ENCODE peak calls at places on chromosomes 4 and X, in four cellular contexts. One of them, this sample, is unnamed.

GRCh38 chr4:82984459-82984858 is 26.2 kb downstream of the LIN54 start:
- DNase-seq in GM10248: no peak
- DNase-seq in B cell: no peak
- DNase-seq in endodermal cell: no peak
- DNase-seq in this sample: no peak

GRCh38 chr4:89121711-89122387 is 10.5 kb downstream of the TIGD2 start:
- DNase-seq in GM10248: no peak
- DNase-seq in B cell: no peak
- DNase-seq in endodermal cell: no peak
- DNase-seq in this sample: no peak

GRCh38 chr4:85942107-85942506 is 417.7 kb downstream of the MAPK10 start:
- DNase-seq in GM10248: no peak
- DNase-seq in B cell: no peak
- DNase-seq in endodermal cell: no peak
- DNase-seq in this sample: no peak

GRCh38 chr4:41124916-41125548 is 89.3 kb downstream of the APBB2 start:
- DNase-seq in GM10248: no peak
- DNase-seq in B cell: no peak
- DNase-seq in endodermal cell: peak
- DNase-seq in this sample: no peak

GRCh38 chr4:112895785-112896184 is 153.7 kb upstream of the ANK2 start:
- DNase-seq in GM10248: no peak
- DNase-seq in B cell: no peak
- DNase-seq in endodermal cell: peak
- DNase-seq in this sample: peak

GRCh38 chr4:159103406-159104131 is 690 bp downstream of the RAPGEF2 start:
- DNase-seq in GM10248: peak
- DNase-seq in B cell: peak
- DNase-seq in endodermal cell: peak
- DNase-seq in this sample: peak

GRCh38 chr4:123104275-123104674 is 181.9 kb upstream of the NUDT6 start:
- DNase-seq in GM10248: no peak
- DNase-seq in B cell: no peak
- DNase-seq in endodermal cell: no peak
- DNase-seq in this sample: no peak

GRCh38 chr4:179130122-179130714 is 1688.0 kb upstream of the AGA start:
- DNase-seq in GM10248: no peak
- DNase-seq in B cell: no peak
- DNase-seq in endodermal cell: no peak
- DNase-seq in this sample: peak

GRCh38 chr4:107712236-107712635 is 7.8 kb downstream of the PAPSS1 start:
- DNase-seq in GM10248: no peak
- DNase-seq in B cell: no peak
- DNase-seq in endodermal cell: no peak
- DNase-seq in this sample: no peak

GRCh38 chrX:119541188-119541587 is 24.0 kb downstream of the STEEP1 start:
- DNase-seq in GM10248: no peak
- DNase-seq in B cell: no peak
- DNase-seq in endodermal cell: peak
- DNase-seq in this sample: no peak

GRCh38 chr4:40934671-40935070 is 184.9 kb downstream of the NSUN7 start:
- DNase-seq in GM10248: no peak
- DNase-seq in B cell: no peak
- DNase-seq in endodermal cell: peak
- DNase-seq in this sample: no peak

GRCh38 chrX:83510466-83511181 is 2.5 kb downstream of the POU3F4 start:
- DNase-seq in GM10248: no peak
- DNase-seq in B cell: no peak
- DNase-seq in endodermal cell: peak
- DNase-seq in this sample: no peak

GRCh38 chr4:61200195-61200990 is at the start of gene ADGRL3:
- DNase-seq in GM10248: peak
- DNase-seq in B cell: no peak
- DNase-seq in endodermal cell: peak
- DNase-seq in this sample: no peak

GRCh38 chr4:183887351-183887750 is 17.8 kb upstream of the STOX2 start:
- DNase-seq in GM10248: no peak
- DNase-seq in B cell: no peak
- DNase-seq in endodermal cell: no peak
- DNase-seq in this sample: no peak

GRCh38 chr4:149343614-149344013 is 472.0 kb downstream of the IQCM start:
- DNase-seq in GM10248: no peak
- DNase-seq in B cell: no peak
- DNase-seq in endodermal cell: no peak
- DNase-seq in this sample: no peak

GRCh38 chr4:149345424-149345823 is 470.2 kb downstream of the IQCM start:
- DNase-seq in GM10248: no peak
- DNase-seq in B cell: no peak
- DNase-seq in endodermal cell: no peak
- DNase-seq in this sample: no peak

GRCh38 chr4:149344436-149344835 is 471.2 kb downstream of the IQCM start:
- DNase-seq in GM10248: no peak
- DNase-seq in B cell: no peak
- DNase-seq in endodermal cell: no peak
- DNase-seq in this sample: no peak

GRCh38 chr4:149347139-149347538 is 468.5 kb downstream of the IQCM start:
- DNase-seq in GM10248: no peak
- DNase-seq in B cell: no peak
- DNase-seq in endodermal cell: no peak
- DNase-seq in this sample: no peak
- TF ChIP-seq CTCF in GM10248: no peak
- TF ChIP-seq CTCF in B cell: no peak
- TF ChIP-seq CTCF in endodermal cell: no peak
- TF ChIP-seq CTCF in this sample: no peak

GRCh38 chrX:130402211-130402684 is 461 bp downstream of the RBMX2 start:
- DNase-seq in GM10248: no peak
- DNase-seq in B cell: no peak
- DNase-seq in endodermal cell: no peak
- DNase-seq in this sample: no peak

GRCh38 chrX:130401415-130402210 is at the start of gene RBMX2:
- DNase-seq in GM10248: peak
- DNase-seq in B cell: peak
- DNase-seq in endodermal cell: peak
- DNase-seq in this sample: peak
- TF ChIP-seq CTCF in GM10248: no peak
- TF ChIP-seq CTCF in B cell: no peak
- TF ChIP-seq CTCF in endodermal cell: no peak
- TF ChIP-seq CTCF in this sample: no peak

DNA sequence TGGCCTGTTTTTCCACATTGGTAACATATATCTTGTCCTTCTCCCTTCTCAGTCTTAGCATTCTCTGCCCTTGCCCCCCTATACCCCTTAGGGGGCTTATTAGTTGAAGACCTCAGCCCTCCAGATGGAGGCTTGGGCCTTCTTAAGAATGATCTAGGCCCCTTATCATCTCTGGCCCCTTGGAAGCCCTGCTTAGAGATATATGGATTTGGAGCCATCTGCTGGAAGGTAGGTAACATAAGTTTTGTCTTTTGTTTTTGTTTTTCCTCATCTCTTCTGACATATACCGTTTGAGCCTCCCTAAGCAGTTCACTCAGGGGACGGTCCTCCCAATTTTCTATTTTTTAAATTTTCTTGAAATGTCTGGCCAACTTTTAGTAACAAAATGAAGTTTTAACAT is 48.3 kb upstream of the NAP1L2 start:
- DNase-seq in GM10248: no peak
- DNase-seq in B cell: no peak
- DNase-seq in endodermal cell: no peak
- DNase-seq in this sample: peak
- TF ChIP-seq CTCF in GM10248: no peak
- TF ChIP-seq CTCF in B cell: no peak
- TF ChIP-seq CTCF in endodermal cell: peak
- TF ChIP-seq CTCF in this sample: no peak

GRCh38 chrX:1391707-1392375 is at the start of gene SLC25A6:
- DNase-seq in GM10248: peak
- DNase-seq in B cell: peak
- DNase-seq in endodermal cell: peak
- DNase-seq in this sample: peak
- TF ChIP-seq CTCF in GM10248: no peak
- TF ChIP-seq CTCF in B cell: no peak
- TF ChIP-seq CTCF in endodermal cell: peak
- TF ChIP-seq CTCF in this sample: no peak

DNA sequence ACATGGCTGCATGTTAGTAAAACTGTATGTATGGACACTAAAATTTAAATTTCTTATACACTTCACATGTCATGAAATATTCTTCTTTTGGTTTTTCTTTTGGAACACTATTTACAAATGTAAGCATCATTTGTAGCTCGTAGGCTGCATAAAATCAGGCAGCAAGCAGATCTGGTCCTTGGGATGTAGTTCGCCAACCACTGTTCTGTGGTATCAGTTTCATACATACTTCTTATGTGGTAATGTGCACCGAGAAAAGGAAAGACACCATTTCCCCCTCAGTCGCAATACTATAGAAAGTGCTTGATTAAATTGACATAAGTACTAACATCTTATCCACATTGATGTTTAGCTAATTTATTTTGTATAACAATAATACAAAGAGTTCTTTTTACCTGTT is 274.4 kb upstream of the VCX start:
- DNase-seq in GM10248: no peak
- DNase-seq in B cell: no peak
- DNase-seq in endodermal cell: no peak
- DNase-seq in this sample: no peak
- TF ChIP-seq CTCF in GM10248: no peak
- TF ChIP-seq CTCF in B cell: no peak
- TF ChIP-seq CTCF in endodermal cell: no peak
- TF ChIP-seq CTCF in this sample: no peak

DNA sequence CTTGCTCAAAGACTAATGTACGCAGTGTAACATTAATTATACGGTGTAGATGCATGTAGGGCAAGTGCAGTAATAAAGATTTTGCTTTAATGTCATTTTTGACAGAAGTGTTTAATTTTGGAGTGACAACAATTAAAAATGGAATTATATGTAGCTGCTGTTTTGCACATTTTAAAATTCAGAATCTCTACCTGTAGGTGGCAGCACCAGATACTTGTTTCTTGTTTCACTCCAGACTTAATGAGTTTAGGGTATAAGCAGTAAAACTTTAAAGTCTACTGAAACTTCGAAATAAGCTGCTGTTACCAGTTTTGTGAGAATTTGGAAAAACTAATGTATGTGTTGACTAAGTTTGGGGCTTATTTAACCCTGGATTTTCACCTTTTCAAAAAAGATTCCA is 144.9 kb downstream of the POLA1 start:
- DNase-seq in GM10248: peak
- DNase-seq in B cell: no peak
- DNase-seq in endodermal cell: no peak
- DNase-seq in this sample: peak
- TF ChIP-seq CTCF in GM10248: peak
- TF ChIP-seq CTCF in B cell: peak
- TF ChIP-seq CTCF in endodermal cell: peak
- TF ChIP-seq CTCF in this sample: peak

GRCh38 chrX:20739038-20739745 is 472.5 kb upstream of the RPS6KA3 start:
- DNase-seq in GM10248: no peak
- DNase-seq in B cell: no peak
- DNase-seq in endodermal cell: no peak
- DNase-seq in this sample: no peak

GRCh38 chrX:20742106-20742505 is 475.4 kb upstream of the RPS6KA3 start:
- DNase-seq in GM10248: no peak
- DNase-seq in B cell: no peak
- DNase-seq in endodermal cell: no peak
- DNase-seq in this sample: no peak

GRCh38 chrX:20743054-20743453 is 476.3 kb upstream of the RPS6KA3 start:
- DNase-seq in GM10248: no peak
- DNase-seq in B cell: no peak
- DNase-seq in endodermal cell: no peak
- DNase-seq in this sample: no peak

GRCh38 chrX:20740443-20740842 is 473.7 kb upstream of the RPS6KA3 start:
- DNase-seq in GM10248: no peak
- DNase-seq in B cell: no peak
- DNase-seq in endodermal cell: peak
- DNase-seq in this sample: no peak
- TF ChIP-seq CTCF in GM10248: no peak
- TF ChIP-seq CTCF in B cell: no peak
- TF ChIP-seq CTCF in endodermal cell: peak
- TF ChIP-seq CTCF in this sample: no peak

DNA sequence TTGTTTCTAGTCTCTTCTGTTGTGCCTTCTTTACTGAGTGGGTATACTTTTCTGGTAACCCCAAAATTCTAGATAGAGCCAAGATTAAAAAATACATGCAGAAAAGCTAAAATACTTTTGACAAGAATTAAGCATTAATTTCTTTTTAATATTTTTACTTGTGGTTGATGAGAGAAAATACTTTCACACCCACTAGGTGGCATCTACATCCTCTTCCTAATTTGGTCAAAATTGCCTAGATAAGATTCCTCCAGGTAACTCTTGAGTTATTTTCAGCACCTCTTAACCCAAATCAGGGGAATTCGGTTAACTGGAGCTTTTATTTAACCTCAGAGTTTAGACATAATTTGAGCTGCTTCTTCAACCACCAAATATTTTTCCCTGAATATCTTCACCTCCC is 28.4 kb upstream of the COX7B2 start:
- DNase-seq in GM10248: no peak
- DNase-seq in B cell: no peak
- DNase-seq in endodermal cell: no peak
- DNase-seq in this sample: peak
- TF ChIP-seq CTCF in GM10248: no peak
- TF ChIP-seq CTCF in B cell: no peak
- TF ChIP-seq CTCF in endodermal cell: peak
- TF ChIP-seq CTCF in this sample: no peak